ENCODE peak calls at places on chromosomes 3 and 15, in nine cellular contexts. One of them, this sample, is unnamed. For H3K9me3, the result is how much of the 10 kb centered on the place peaks cover.

GRCh38 chr15:64686130-64686735 is 89.2 kb downstream of the RBPMS2 start:
- DNase-seq in stomach: no peak
- DNase-seq in uterus: no peak
- DNase-seq in tibial artery: no peak
- DNase-seq in SK-N-SH: peak
- DNase-seq in pancreas: no peak
- DNase-seq in esophagus muscularis mucosa: no peak
- DNase-seq in cardiac muscle cell: peak
- DNase-seq in psoas muscle: no peak
- DNase-seq in this sample: no peak

GRCh38 chr15:36358094-36358961 is 221.1 kb upstream of the CDIN1 start:
- DNase-seq in stomach: no peak
- DNase-seq in uterus: no peak
- DNase-seq in tibial artery: no peak
- DNase-seq in SK-N-SH: no peak
- DNase-seq in pancreas: no peak
- DNase-seq in esophagus muscularis mucosa: no peak
- DNase-seq in cardiac muscle cell: no peak
- DNase-seq in psoas muscle: no peak
- DNase-seq in this sample: no peak

GRCh38 chr3:155424041-155424605 is 130.6 kb upstream of the STRIT1 start:
- DNase-seq in stomach: no peak
- DNase-seq in uterus: no peak
- DNase-seq in tibial artery: no peak
- DNase-seq in SK-N-SH: no peak
- DNase-seq in pancreas: no peak
- DNase-seq in esophagus muscularis mucosa: peak
- DNase-seq in cardiac muscle cell: no peak
- DNase-seq in psoas muscle: no peak
- DNase-seq in this sample: no peak

GRCh38 chr3:58164199-58164879 is 46.4 kb downstream of the DNASE1L3 start:
- DNase-seq in stomach: peak
- DNase-seq in uterus: peak
- DNase-seq in tibial artery: no peak
- DNase-seq in SK-N-SH: peak
- DNase-seq in pancreas: peak
- DNase-seq in esophagus muscularis mucosa: no peak
- DNase-seq in cardiac muscle cell: no peak
- DNase-seq in psoas muscle: no peak
- DNase-seq in this sample: peak

GRCh38 chr15:51128701-51129100 is 34.0 kb upstream of the TNFAIP8L3 start:
- DNase-seq in stomach: no peak
- DNase-seq in uterus: no peak
- DNase-seq in tibial artery: no peak
- DNase-seq in SK-N-SH: no peak
- DNase-seq in pancreas: no peak
- DNase-seq in esophagus muscularis mucosa: no peak
- DNase-seq in cardiac muscle cell: no peak
- DNase-seq in psoas muscle: no peak
- DNase-seq in this sample: no peak

GRCh38 chr3:66442254-66443249 is 58.3 kb downstream of the LRIG1 start:
- DNase-seq in stomach: peak
- DNase-seq in uterus: peak
- DNase-seq in tibial artery: peak
- DNase-seq in SK-N-SH: no peak
- DNase-seq in pancreas: peak
- DNase-seq in esophagus muscularis mucosa: no peak
- DNase-seq in cardiac muscle cell: peak
- DNase-seq in psoas muscle: peak
- DNase-seq in this sample: peak

GRCh38 chr15:89371145-89372044 is 36.8 kb upstream of the POLG start:
- DNase-seq in stomach: no peak
- DNase-seq in uterus: no peak
- DNase-seq in tibial artery: no peak
- DNase-seq in SK-N-SH: no peak
- DNase-seq in pancreas: peak
- DNase-seq in esophagus muscularis mucosa: no peak
- DNase-seq in cardiac muscle cell: no peak
- DNase-seq in psoas muscle: no peak
- DNase-seq in this sample: no peak

GRCh38 chr3:127103116-127103515 is 89.8 kb upstream of the PRR23E start:
- DNase-seq in stomach: no peak
- DNase-seq in uterus: no peak
- DNase-seq in tibial artery: no peak
- DNase-seq in SK-N-SH: no peak
- DNase-seq in pancreas: no peak
- DNase-seq in esophagus muscularis mucosa: no peak
- DNase-seq in cardiac muscle cell: no peak
- DNase-seq in psoas muscle: no peak
- DNase-seq in this sample: no peak

GRCh38 chr3:65888980-65889706 is 149.6 kb downstream of the MAGI1 start:
- DNase-seq in stomach: no peak
- DNase-seq in uterus: no peak
- DNase-seq in tibial artery: no peak
- DNase-seq in SK-N-SH: no peak
- DNase-seq in pancreas: no peak
- DNase-seq in esophagus muscularis mucosa: no peak
- DNase-seq in cardiac muscle cell: no peak
- DNase-seq in psoas muscle: no peak
- DNase-seq in this sample: no peak

GRCh38 chr3:46370784-46371183 is at the start of gene CCR5:
- DNase-seq in stomach: no peak
- DNase-seq in uterus: no peak
- DNase-seq in tibial artery: no peak
- DNase-seq in SK-N-SH: no peak
- DNase-seq in pancreas: no peak
- DNase-seq in esophagus muscularis mucosa: no peak
- DNase-seq in cardiac muscle cell: no peak
- DNase-seq in psoas muscle: no peak
- DNase-seq in this sample: no peak

GRCh38 chr15:83215306-83215705 is 7.7 kb upstream of the HDGFL3 start:
- DNase-seq in stomach: no peak
- DNase-seq in uterus: no peak
- DNase-seq in tibial artery: no peak
- DNase-seq in SK-N-SH: no peak
- DNase-seq in pancreas: no peak
- DNase-seq in esophagus muscularis mucosa: no peak
- DNase-seq in cardiac muscle cell: no peak
- DNase-seq in psoas muscle: no peak
- DNase-seq in this sample: no peak

GRCh38 chr3:10169000-10169496 is 4.3 kb downstream of the IRAK2 start:
- DNase-seq in stomach: no peak
- DNase-seq in uterus: no peak
- DNase-seq in tibial artery: no peak
- DNase-seq in SK-N-SH: no peak
- DNase-seq in pancreas: no peak
- DNase-seq in esophagus muscularis mucosa: no peak
- DNase-seq in cardiac muscle cell: no peak
- DNase-seq in psoas muscle: no peak
- DNase-seq in this sample: no peak

GRCh38 chr3:39170461-39170860 is 17.1 kb upstream of the CSRNP1 start:
- DNase-seq in stomach: no peak
- DNase-seq in uterus: no peak
- DNase-seq in tibial artery: no peak
- DNase-seq in SK-N-SH: no peak
- DNase-seq in pancreas: no peak
- DNase-seq in esophagus muscularis mucosa: no peak
- DNase-seq in cardiac muscle cell: no peak
- DNase-seq in psoas muscle: no peak
- DNase-seq in this sample: no peak

GRCh38 chr3:124685481-124685880 is 44.8 kb upstream of the UMPS start:
- DNase-seq in stomach: no peak
- DNase-seq in uterus: no peak
- DNase-seq in tibial artery: no peak
- DNase-seq in SK-N-SH: no peak
- DNase-seq in pancreas: no peak
- DNase-seq in esophagus muscularis mucosa: no peak
- DNase-seq in cardiac muscle cell: no peak
- DNase-seq in psoas muscle: no peak
- DNase-seq in this sample: no peak

GRCh38 chr15:40960926-40961325 is 7.7 kb downstream of the CHAC1 start:
- DNase-seq in stomach: peak
- DNase-seq in uterus: no peak
- DNase-seq in tibial artery: no peak
- DNase-seq in SK-N-SH: no peak
- DNase-seq in pancreas: no peak
- DNase-seq in esophagus muscularis mucosa: no peak
- DNase-seq in cardiac muscle cell: no peak
- DNase-seq in psoas muscle: no peak
- DNase-seq in this sample: peak

GRCh38 chr3:138360272-138361192 is 12.2 kb downstream of the MRAS start:
- DNase-seq in stomach: no peak
- DNase-seq in uterus: no peak
- DNase-seq in tibial artery: no peak
- DNase-seq in SK-N-SH: no peak
- DNase-seq in pancreas: no peak
- DNase-seq in esophagus muscularis mucosa: no peak
- DNase-seq in cardiac muscle cell: no peak
- DNase-seq in psoas muscle: peak
- DNase-seq in this sample: no peak

GRCh38 chr3:175430975-175431374 is 571.8 kb downstream of the NAALADL2 start:
- DNase-seq in stomach: no peak
- DNase-seq in uterus: no peak
- DNase-seq in tibial artery: no peak
- DNase-seq in SK-N-SH: no peak
- DNase-seq in pancreas: no peak
- DNase-seq in esophagus muscularis mucosa: no peak
- DNase-seq in cardiac muscle cell: no peak
- DNase-seq in psoas muscle: no peak
- DNase-seq in this sample: no peak

GRCh38 chr3:157099337-157100078 is 60.4 kb downstream of the CCNL1 start:
- DNase-seq in stomach: no peak
- DNase-seq in uterus: no peak
- DNase-seq in tibial artery: no peak
- DNase-seq in SK-N-SH: no peak
- DNase-seq in pancreas: no peak
- DNase-seq in esophagus muscularis mucosa: no peak
- DNase-seq in cardiac muscle cell: peak
- DNase-seq in psoas muscle: no peak
- DNase-seq in this sample: peak

GRCh38 chr3:52519445-52520140 is 14.1 kb downstream of the NT5DC2 start:
- DNase-seq in stomach: no peak
- DNase-seq in uterus: no peak
- DNase-seq in tibial artery: no peak
- DNase-seq in SK-N-SH: no peak
- DNase-seq in pancreas: no peak
- DNase-seq in esophagus muscularis mucosa: no peak
- DNase-seq in cardiac muscle cell: no peak
- DNase-seq in psoas muscle: peak
- DNase-seq in this sample: no peak

GRCh38 chr3:139541898-139542288 is 2.4 kb upstream of the RBP1 start:
- DNase-seq in stomach: no peak
- DNase-seq in uterus: no peak
- DNase-seq in tibial artery: no peak
- DNase-seq in SK-N-SH: no peak
- DNase-seq in pancreas: no peak
- DNase-seq in esophagus muscularis mucosa: no peak
- DNase-seq in cardiac muscle cell: no peak
- DNase-seq in psoas muscle: no peak
- DNase-seq in this sample: no peak

GRCh38 chr3:130516645-130517512 is at the start of gene COL6A6:
- DNase-seq in stomach: no peak
- DNase-seq in uterus: no peak
- DNase-seq in tibial artery: no peak
- DNase-seq in SK-N-SH: peak
- DNase-seq in pancreas: no peak
- DNase-seq in esophagus muscularis mucosa: no peak
- DNase-seq in cardiac muscle cell: peak
- DNase-seq in psoas muscle: no peak
- DNase-seq in this sample: no peak
- H3K4me3 ChIP-seq in stomach: peak
- H3K4me3 ChIP-seq in uterus: peak
- H3K4me3 ChIP-seq in tibial artery: no peak
- H3K4me3 ChIP-seq in SK-N-SH: no peak
- H3K4me3 ChIP-seq in pancreas: no peak
- H3K4me3 ChIP-seq in esophagus muscularis mucosa: peak
- H3K4me3 ChIP-seq in cardiac muscle cell: peak
- H3K4me3 ChIP-seq in psoas muscle: peak
- H3K4me3 ChIP-seq in this sample: no peak

GRCh38 chr15:25087137-25087536 is 132.3 kb downstream of the SNRPN start:
- DNase-seq in stomach: peak
- DNase-seq in uterus: no peak
- DNase-seq in tibial artery: no peak
- DNase-seq in SK-N-SH: no peak
- DNase-seq in pancreas: no peak
- DNase-seq in esophagus muscularis mucosa: no peak
- DNase-seq in cardiac muscle cell: no peak
- DNase-seq in psoas muscle: no peak
- DNase-seq in this sample: no peak
- H3K9me3 ChIP-seq in stomach: half or more
- H3K9me3 ChIP-seq in uterus: half or more
- H3K9me3 ChIP-seq in tibial artery: half or more
- H3K9me3 ChIP-seq in SK-N-SH: under half
- H3K9me3 ChIP-seq in pancreas: under half
- H3K9me3 ChIP-seq in esophagus muscularis mucosa: half or more
- H3K9me3 ChIP-seq in cardiac muscle cell: under half
- H3K9me3 ChIP-seq in psoas muscle: half or more
- H3K9me3 ChIP-seq in this sample: under half

DNA sequence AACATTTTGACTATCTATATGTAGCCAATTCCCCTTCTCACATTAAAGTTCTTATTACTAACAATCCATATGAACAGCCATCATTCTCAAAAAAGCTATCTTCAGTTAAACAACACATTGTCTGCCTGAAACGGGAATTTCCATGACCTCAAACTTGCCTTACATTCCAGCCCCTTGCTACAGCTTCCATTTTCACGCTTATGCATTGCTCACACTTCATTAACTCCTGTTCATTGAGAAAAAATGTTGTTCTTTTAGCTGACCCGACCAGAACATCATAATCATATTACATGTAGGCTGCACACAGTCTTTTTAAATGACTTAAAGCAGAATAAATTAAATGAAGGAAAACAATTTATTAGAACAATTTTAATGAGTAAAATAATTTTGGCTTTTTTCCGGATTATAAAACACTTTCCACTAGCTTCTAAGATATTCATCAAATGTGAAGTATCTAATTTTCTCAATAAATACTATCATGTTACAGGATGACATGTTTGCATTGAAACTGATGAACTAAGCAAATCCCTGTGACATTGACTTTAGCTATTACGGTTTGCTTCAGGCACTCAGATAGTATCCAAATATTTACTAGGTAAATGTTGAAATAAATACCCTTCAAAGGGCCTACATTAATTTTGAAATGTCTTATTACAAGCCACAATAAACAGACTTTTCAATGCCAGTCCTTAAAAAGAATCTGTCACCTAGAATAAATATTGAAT is 49.9 kb downstream of the P3H2 start:
- DNase-seq in stomach: no peak
- DNase-seq in uterus: no peak
- DNase-seq in tibial artery: no peak
- DNase-seq in SK-N-SH: no peak
- DNase-seq in pancreas: no peak
- DNase-seq in esophagus muscularis mucosa: no peak
- DNase-seq in cardiac muscle cell: no peak
- DNase-seq in psoas muscle: no peak
- DNase-seq in this sample: no peak
- TF ChIP-seq CTCF in stomach: no peak
- TF ChIP-seq CTCF in uterus: no peak
- TF ChIP-seq CTCF in tibial artery: no peak
- TF ChIP-seq CTCF in SK-N-SH: no peak
- TF ChIP-seq CTCF in pancreas: no peak
- TF ChIP-seq CTCF in esophagus muscularis mucosa: no peak
- TF ChIP-seq CTCF in cardiac muscle cell: no peak
- TF ChIP-seq CTCF in psoas muscle: no peak
- TF ChIP-seq CTCF in this sample: no peak

GRCh38 chr3:7263347-7264195 is 402.7 kb downstream of the GRM7 start:
- DNase-seq in stomach: no peak
- DNase-seq in uterus: no peak
- DNase-seq in tibial artery: no peak
- DNase-seq in SK-N-SH: no peak
- DNase-seq in pancreas: peak
- DNase-seq in esophagus muscularis mucosa: no peak
- DNase-seq in cardiac muscle cell: peak
- DNase-seq in psoas muscle: no peak
- DNase-seq in this sample: no peak
- H3K4me3 ChIP-seq in stomach: no peak
- H3K4me3 ChIP-seq in uterus: no peak
- H3K4me3 ChIP-seq in tibial artery: no peak
- H3K4me3 ChIP-seq in SK-N-SH: no peak
- H3K4me3 ChIP-seq in pancreas: no peak
- H3K4me3 ChIP-seq in esophagus muscularis mucosa: no peak
- H3K4me3 ChIP-seq in cardiac muscle cell: no peak
- H3K4me3 ChIP-seq in psoas muscle: no peak
- H3K4me3 ChIP-seq in this sample: no peak